ENCODE peak calls at places on chromosomes 3 and 15, in eight cellular contexts. S is stimulated activated CD4-positive, alpha-beta T cell treated with anti-CD3 and anti-CD28 coated beads, Interleukin-2, amount 100 ng/mL, for 24 hours; C is mesendoderm; H is mucosa of gallbladder; J is HAP-1; P is GM04504; V is right atrium auricular region; I is activated naive CD4-positive, alpha-beta T cell treated with anti-CD3 and anti-CD28 coated beads for 36 hours. O is an unnamed sample.

GRCh38 chr3:149466192-149466591 is 8.3 kb upstream of the TM4SF4 start:
- DNase-seq in J (no peak), H (no peak), C (peak), S (no peak), V (no peak), I (no peak), P (no peak), O (peak)

GRCh38 chr3:189186093-189186492 is 14.3 kb downstream of the TPRG1 start:
- DNase-seq in I (no peak), S (no peak), H (peak), J (no peak), P (no peak), C (no peak), V (peak), O (peak)

GRCh38 chr15:51030649-51031316 is 63.9 kb downstream of the TNFAIP8L3 start:
- DNase-seq in P (peak), V (no peak), H (peak), S (no peak), J (no peak), C (no peak), I (no peak), O (no peak)

GRCh38 chr3:17579289-17580031 is 163.0 kb downstream of the TBC1D5 start:
- DNase-seq in H (no peak), J (no peak), P (no peak), C (no peak), I (no peak), S (no peak), V (no peak), O (no peak)

GRCh38 chr3:111278961-111279360 is 207.3 kb downstream of the NECTIN3 start:
- DNase-seq in I (no peak), J (no peak), P (no peak), H (no peak), V (no peak), C (no peak), S (no peak), O (no peak)

GRCh38 chr3:150495149-150495548 is 51.1 kb downstream of the SERP1 start:
- DNase-seq in C (no peak), H (no peak), S (no peak), P (no peak), I (no peak), V (no peak), J (no peak), O (no peak)

GRCh38 chr3:64792458-64792857 is 104.7 kb upstream of the ADAMTS9 start:
- DNase-seq in C (no peak), V (no peak), I (no peak), H (no peak), J (no peak), P (no peak), S (no peak), O (peak)

GRCh38 chr3:115581347-115582135 is 41.8 kb upstream of the GAP43 start:
- DNase-seq in C (peak), P (peak), S (no peak), J (peak), I (peak), H (no peak), V (no peak), O (no peak)

GRCh38 chr3:54965746-54966145 is 37.9 kb upstream of the LRTM1 start:
- DNase-seq in V (no peak), H (no peak), S (no peak), I (no peak), P (peak), C (peak), J (no peak), O (no peak)

GRCh38 chr3:17078885-17079465 is 194.2 kb downstream of the PLCL2 start:
- DNase-seq in I (no peak), C (no peak), J (no peak), H (no peak), V (no peak), S (no peak), P (no peak), O (no peak)

GRCh38 chr15:91522609-91523332 is 330.7 kb upstream of the SLCO3A1 start:
- DNase-seq in S (no peak), C (peak), I (peak), J (no peak), P (peak), H (no peak), V (no peak), O (no peak)

GRCh38 chr3:160564949-160565441 is 376 bp downstream of the KPNA4 start:
- DNase-seq in V (peak), C (peak), H (peak), I (peak), J (peak), P (peak), S (peak), O (no peak)

GRCh38 chr3:176937546-176937945 is 259.7 kb downstream of the TBL1XR1 start:
- DNase-seq in I (no peak), V (no peak), H (no peak), S (no peak), J (no peak), P (no peak), C (no peak), O (no peak)

GRCh38 chr15:56798639-56799038 is 65.3 kb upstream of the ZNF280D start:
- DNase-seq in H (no peak), S (peak), P (no peak), V (no peak), I (peak), C (no peak), J (no peak), O (no peak)